ENCODE peak calls at places on chromosomes 4 and X, in six cellular contexts. O is mesenchymal stem cell, W is IMR-90, J is H9, X is neuronal stem cell, A is H1. R is an unnamed sample.

GRCh38 chr4:148717988-148718387 is 275.8 kb upstream of the NR3C2 start:
- DNase-seq in J (no peak), W (no peak), A (no peak), O (no peak), X (no peak), R (no peak)

GRCh38 chr4:84804126-84804525 is 162.4 kb downstream of the WDFY3 start:
- DNase-seq in J (no peak), W (peak; percentile 61), A (no peak), X (no peak), O (peak; percentile 22), R (no peak)

GRCh38 chrX:118510076-118510475 is 14.5 kb downstream of the DOCK11 start:
- DNase-seq in O (no peak), W (no peak), X (no peak), A (no peak), J (no peak), R (no peak)

GRCh38 chrX:24026403-24026801 is 584 bp downstream of the KLHL15 start:
- DNase-seq in J (no peak), X (no peak), W (no peak), A (no peak), O (peak; percentile 25), R (peak; percentile 22)

GRCh38 chr4:119498520-119498919 is 130.1 kb downstream of the PDE5A start:
- DNase-seq in A (no peak), X (no peak), W (peak; percentile 59), J (no peak), O (peak; percentile 77), R (peak; percentile 5)

GRCh38 chrX:138711399-138712347 is at the start of gene FGF13:
- DNase-seq in O (no peak), A (peak; percentile 60), X (peak; percentile 48), W (no peak), J (peak; percentile 73), R (peak; percentile 86)

GRCh38 chr4:123976285-123976684 is 579.7 kb downstream of the SPRY1 start:
- DNase-seq in W (peak; percentile 24), O (peak; percentile 21), X (peak; percentile 56), J (no peak), A (no peak), R (peak; percentile 38)

GRCh38 chr4:87476934-87477333 is 52.2 kb downstream of the SPARCL1 start:
- DNase-seq in A (no peak), J (no peak), W (no peak), X (no peak), O (no peak), R (no peak)

GRCh38 chr4:180465364-180465763 is 1777.8 kb upstream of the TENM3 start:
- DNase-seq in W (no peak), J (no peak), O (no peak), X (no peak), A (no peak), R (no peak)

GRCh38 chr4:150089732-150090131 is 11.5 kb downstream of the DCLK2 start:
- DNase-seq in O (peak; percentile 44), A (no peak), W (peak; percentile 24), J (no peak), X (no peak), R (no peak)

GRCh38 chrX:17738002-17738713 is 865 bp downstream of the SCML1 start:
- DNase-seq in W (peak; percentile 24), X (peak; percentile 14), A (peak; percentile 49), J (peak; percentile 41), O (peak; percentile 51), R (peak; percentile 50)

GRCh38 chr4:169115897-169116254 is 105.8 kb upstream of the CBR4 start:
- DNase-seq in O (peak; percentile 93), X (no peak), W (peak; percentile 99), J (no peak), A (no peak), R (peak; percentile 66)

GRCh38 chr4:133000012-133000411 is 149.1 kb upstream of the PCDH10 start:
- DNase-seq in A (no peak), W (no peak), O (peak; percentile 70), X (no peak), J (no peak), R (peak; percentile 14)

GRCh38 chr4:74413265-74413664 is 31.7 kb upstream of the AREG start:
- DNase-seq in W (no peak), O (no peak), A (no peak), J (no peak), X (no peak), R (no peak)

GRCh38 chr4:74414149-74414809 is 30.7 kb upstream of the AREG start:
- DNase-seq in O (no peak), J (no peak), X (no peak), W (no peak), A (no peak), R (no peak)

GRCh38 chr4:74418063-74418670 is 26.8 kb upstream of the AREG start:
- DNase-seq in A (no peak), W (peak; percentile 87), O (peak; percentile 70), X (no peak), J (no peak), R (no peak)

GRCh38 chr4:74412225-74412624 is 32.7 kb upstream of the AREG start:
- DNase-seq in W (no peak), A (no peak), X (no peak), J (no peak), O (no peak), R (no peak)

DNA sequence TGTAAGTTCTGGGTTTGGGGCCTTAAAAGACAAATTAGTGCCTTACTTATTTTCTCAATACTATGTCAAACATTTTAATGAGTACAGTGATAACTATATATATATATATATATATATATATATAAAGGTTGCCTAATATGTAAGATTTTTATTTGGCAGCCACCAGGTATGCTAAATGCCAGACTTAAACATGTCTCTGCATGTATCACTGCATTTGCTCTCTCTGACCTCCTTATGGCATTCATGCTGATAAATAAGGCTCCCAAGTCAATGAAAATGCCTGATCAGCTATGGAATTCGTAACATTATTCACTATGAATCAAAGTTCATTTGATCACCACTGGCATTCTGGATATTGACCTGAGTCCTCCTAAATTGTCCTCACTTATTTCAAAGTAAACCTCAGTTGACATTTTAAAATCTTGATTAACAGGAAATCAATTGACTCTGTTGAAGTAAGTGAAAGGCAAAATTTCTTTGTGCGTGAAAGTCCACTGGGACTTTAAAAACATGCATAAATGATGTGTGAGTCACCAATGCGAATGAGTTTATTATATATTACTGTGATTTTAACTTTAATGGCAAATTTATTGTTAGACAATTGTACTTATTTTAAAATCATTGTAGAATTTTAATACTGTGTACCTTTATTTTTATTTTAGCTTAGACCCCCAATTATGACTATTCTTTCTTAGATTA is 29.2 kb upstream of the AREG start:
- DNase-seq in X (no peak), A (no peak), J (no peak), W (peak; percentile 8), O (no peak), R (no peak)
- H3K27ac ChIP-seq in X (no peak overlapping the region), A (no peak overlapping the region), J (no peak overlapping the region), W (no peak overlapping the region), O (no peak overlapping the region), R (no peak overlapping the region)

GRCh38 chr4:24999392-25000104 is 31.2 kb downstream of the LGI2 start:
- DNase-seq in A (no peak), W (no peak), X (no peak), J (no peak), O (peak; percentile 38), R (peak; percentile 52)

GRCh38 chr4:25002679-25003078 is 28.1 kb downstream of the LGI2 start:
- DNase-seq in A (no peak), O (no peak), W (no peak), J (no peak), X (no peak), R (no peak)

GRCh38 chr4:25001499-25001898 is 29.2 kb downstream of the LGI2 start:
- DNase-seq in W (no peak), J (no peak), X (no peak), A (no peak), O (no peak), R (no peak)
- H3K4me2 ChIP-seq in W (no peak overlapping the region), J (no peak overlapping the region), X (no peak overlapping the region), A (no peak overlapping the region), O (no peak overlapping the region), R (no peak overlapping the region)

GRCh38 chrX:53093177-53093655 is 726 bp upstream of the KANTR start:
- DNase-seq in W (peak; percentile 70), O (peak; percentile 85), X (no peak), J (peak; percentile 85), A (peak; percentile 75), R (peak; percentile 87)
- H2BK120ac ChIP-seq in W (no peak overlapping the region), O (no peak overlapping the region), X (no peak overlapping the region), J (no peak overlapping the region), A (no peak overlapping the region), R (no peak overlapping the region)

GRCh38 chr4:7803371-7803770 is 136.3 kb downstream of the AFAP1 start:
- DNase-seq in J (no peak), W (no peak), A (no peak), O (no peak), X (no peak), R (no peak)

GRCh38 chr4:7805533-7806079 is 134.1 kb downstream of the AFAP1 start:
- DNase-seq in X (no peak), J (no peak), A (no peak), O (peak; percentile 67), W (peak; percentile 95), R (peak; percentile 91)

GRCh38 chr4:7803992-7804758 is 135.5 kb downstream of the AFAP1 start:
- DNase-seq in A (peak; percentile 96), J (peak; percentile 88), X (peak; percentile 75), O (peak; percentile 77), W (peak; percentile 80), R (peak; percentile 88)

GRCh38 chr4:7806080-7806630 is 133.5 kb downstream of the AFAP1 start:
- DNase-seq in W (peak; percentile 68), O (peak; percentile 88), X (no peak), J (peak; percentile 45), A (no peak), R (no peak)

GRCh38 chr4:7804759-7805385 is 134.8 kb downstream of the AFAP1 start:
- DNase-seq in A (no peak), X (no peak), W (no peak), O (no peak), J (no peak), R (no peak)
- H3K27ac ChIP-seq in A (no peak overlapping the region), X (no peak overlapping the region), W (peak overlapping the region; percentile 84), O (peak overlapping the region; percentile 75), J (no peak overlapping the region), R (peak overlapping the region; percentile 17)

GRCh38 chrX:39873111-39873510 is 224.6 kb downstream of the BCOR start:
- DNase-seq in O (no peak), J (no peak), A (no peak), X (no peak), W (no peak), R (no peak)

GRCh38 chrX:39875834-39876625 is 221.7 kb downstream of the BCOR start:
- DNase-seq in A (no peak), X (no peak), W (no peak), J (no peak), O (no peak), R (no peak)

GRCh38 chrX:39883664-39884063 is 214.1 kb downstream of the BCOR start:
- DNase-seq in J (no peak), O (no peak), W (no peak), A (no peak), X (no peak), R (no peak)

GRCh38 chrX:39874202-39874816 is 223.4 kb downstream of the BCOR start:
- DNase-seq in A (no peak), W (peak; percentile 26), O (no peak), J (no peak), X (no peak), R (no peak)

DNA sequence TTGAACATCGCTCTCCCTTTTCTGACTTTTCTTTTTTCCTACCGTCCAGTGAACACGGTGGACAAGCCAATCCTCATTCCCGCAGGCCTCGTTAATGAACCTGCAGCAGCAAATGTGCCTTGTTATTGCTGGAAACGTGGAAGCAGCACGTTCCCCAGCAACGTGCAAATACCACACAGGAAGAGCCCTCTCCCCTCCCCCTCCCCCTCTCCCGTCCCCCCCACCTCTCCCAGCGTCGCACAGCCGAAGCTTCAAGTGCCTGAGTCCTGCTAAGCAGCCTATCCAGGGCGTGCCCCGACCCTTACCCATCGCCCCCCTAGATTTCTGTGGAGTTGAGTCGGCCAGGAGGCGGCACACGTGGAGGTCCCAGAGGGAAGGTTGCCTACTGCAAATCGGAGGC is 219.8 kb downstream of the BCOR start:
- DNase-seq in X (no peak), O (no peak), A (no peak), J (peak; percentile 48), W (no peak), R (no peak)
- H3K4me2 ChIP-seq in X (no peak overlapping the region), O (no peak overlapping the region), A (no peak overlapping the region), J (no peak overlapping the region), W (no peak overlapping the region), R (no peak overlapping the region)

R was measured in mesendoderm.